ENCODE peak calls at places on chromosomes 6 and 20, in eight cellular contexts. A, I, U, L, X, O, Y and H are unnamed samples.

GRCh38 chr6:31572041-31572911 is at the start of gene LTA:
- DNase-seq in A (no peak), I (no peak), U (no peak), L (no peak), X (peak), O (no peak), Y (no peak), H (no peak)

GRCh38 chr6:108737594-108738546 is 110.4 kb upstream of the ARMC2 start:
- DNase-seq in A (peak), I (peak), U (peak), L (peak), X (no peak), O (no peak), Y (peak), H (no peak)

GRCh38 chr6:38349795-38350194 is 289.9 kb downstream of the BTBD9 start:
- DNase-seq in A (no peak), I (no peak), U (no peak), L (no peak), X (no peak), O (no peak), Y (no peak), H (no peak)

GRCh38 chr6:136466789-136467585 is 83.2 kb downstream of the MAP7 start:
- DNase-seq in A (no peak), I (no peak), U (no peak), L (no peak), X (no peak), O (no peak), Y (no peak), H (no peak)

GRCh38 chr6:44100088-44100550 is 27.1 kb downstream of the MRPL14 start:
- DNase-seq in A (peak), I (no peak), U (peak), L (peak), X (no peak), O (no peak), Y (no peak), H (peak)

GRCh38 chr20:44004306-44004915 is 89.8 kb downstream of the TOX2 start:
- DNase-seq in A (no peak), I (no peak), U (no peak), L (no peak), X (no peak), O (no peak), Y (no peak), H (no peak)

GRCh38 chr20:23084845-23085355 is 1.2 kb downstream of the CD93 start:
- DNase-seq in A (no peak), I (no peak), U (no peak), L (no peak), X (no peak), O (no peak), Y (no peak), H (no peak)

GRCh38 chr20:19783966-19784401 is 25.9 kb downstream of the RIN2 start:
- DNase-seq in A (no peak), I (no peak), U (no peak), L (peak), X (no peak), O (no peak), Y (peak), H (no peak)

GRCh38 chr6:32816746-32817204 is at the start of gene HLA-DOB:
- DNase-seq in A (peak), I (peak), U (no peak), L (peak), X (peak), O (no peak), Y (no peak), H (no peak)

GRCh38 chr20:21464916-21465315 is 48.9 kb downstream of the NKX2-2 start:
- DNase-seq in A (no peak), I (no peak), U (no peak), L (no peak), X (no peak), O (no peak), Y (no peak), H (no peak)

GRCh38 chr6:91088515-91088914 is 501.6 kb upstream of the MAP3K7 start:
- DNase-seq in A (no peak), I (no peak), U (no peak), L (no peak), X (no peak), O (no peak), Y (no peak), H (no peak)

GRCh38 chr20:24357169-24357568 is 112.3 kb upstream of the SYNDIG1 start:
- DNase-seq in A (no peak), I (no peak), U (no peak), L (peak), X (no peak), O (no peak), Y (no peak), H (no peak)

GRCh38 chr20:63400486-63401210 is 39.5 kb upstream of the CHRNA4 start:
- DNase-seq in A (no peak), I (no peak), U (no peak), L (no peak), X (no peak), O (no peak), Y (no peak), H (no peak)

GRCh38 chr20:54063580-54063979 is 6.8 kb downstream of the BCAS1 start:
- DNase-seq in A (no peak), I (no peak), U (no peak), L (no peak), X (no peak), O (no peak), Y (no peak), H (no peak)

GRCh38 chr6:169990095-169991030 is 238.9 kb downstream of the ERMARD start:
- DNase-seq in A (no peak), I (no peak), U (no peak), L (no peak), X (peak), O (no peak), Y (peak), H (no peak)

GRCh38 chr20:62366370-62367135 is 559 bp downstream of the LAMA5 start:
- DNase-seq in A (no peak), I (peak), U (peak), L (peak), X (no peak), O (peak), Y (peak), H (no peak)

GRCh38 chr6:29723666-29724588 is 693 bp downstream of the HLA-F start:
- DNase-seq in A (no peak), I (peak), U (peak), L (no peak), X (peak), O (peak), Y (no peak), H (peak)

GRCh38 chr6:143052282-143052681 is 8.4 kb upstream of the AIG1 start:
- DNase-seq in A (no peak), I (no peak), U (no peak), L (no peak), X (no peak), O (no peak), Y (no peak), H (no peak)

GRCh38 chr20:16760431-16761304 is 12.5 kb downstream of the OTOR start:
- DNase-seq in A (no peak), I (no peak), U (no peak), L (no peak), X (no peak), O (no peak), Y (no peak), H (no peak)

GRCh38 chr6:43450699-43451131 is 4.6 kb downstream of the DLK2 start:
- DNase-seq in A (no peak), I (no peak), U (no peak), L (no peak), X (no peak), O (no peak), Y (no peak), H (no peak)

GRCh38 chr6:89048286-89048923 is 32.1 kb upstream of the PNRC1 start:
- DNase-seq in A (peak), I (no peak), U (no peak), L (no peak), X (no peak), O (no peak), Y (no peak), H (no peak)

GRCh38 chr6:135534773-135535380 is 37.3 kb upstream of the AHI1 start:
- DNase-seq in A (no peak), I (no peak), U (no peak), L (no peak), X (no peak), O (no peak), Y (no peak), H (no peak)

GRCh38 chr6:11604836-11605506 is 67.4 kb downstream of the TMEM170B start:
- DNase-seq in A (no peak), I (no peak), U (no peak), L (no peak), X (no peak), O (no peak), Y (no peak), H (no peak)

GRCh38 chr6:149440735-149441662 is 40.9 kb downstream of the SUMO4 start:
- DNase-seq in A (no peak), I (no peak), U (no peak), L (no peak), X (no peak), O (peak), Y (no peak), H (no peak)

GRCh38 chr6:125957845-125958244 is 1.3 kb downstream of the HINT3 start:
- DNase-seq in A (peak), I (peak), U (peak), L (peak), X (peak), O (no peak), Y (no peak), H (no peak)

GRCh38 chr20:45427236-45428149 is 11.6 kb downstream of the PIGT start:
- DNase-seq in A (no peak), I (no peak), U (peak), L (no peak), X (no peak), O (no peak), Y (no peak), H (no peak)

GRCh38 chr20:36092424-36093024 is 62.0 kb upstream of the EPB41L1 start:
- DNase-seq in A (no peak), I (no peak), U (peak), L (peak), X (peak), O (peak), Y (no peak), H (peak)

GRCh38 chr20:4544765-4545164 is 176.9 kb upstream of the PRND start:
- DNase-seq in A (no peak), I (no peak), U (no peak), L (no peak), X (no peak), O (no peak), Y (no peak), H (no peak)

GRCh38 chr6:169292340-169293124 is 38.9 kb upstream of the THBS2 start:
- DNase-seq in A (peak), I (peak), U (no peak), L (peak), X (no peak), O (no peak), Y (peak), H (no peak)

GRCh38 chr6:6612308-6612707 is 23.8 kb downstream of the LY86 start:
- DNase-seq in A (no peak), I (no peak), U (no peak), L (no peak), X (no peak), O (no peak), Y (no peak), H (no peak)

GRCh38 chr6:169646906-169647567 is 54.8 kb downstream of the WDR27 start:
- DNase-seq in A (no peak), I (no peak), U (no peak), L (no peak), X (no peak), O (no peak), Y (peak), H (no peak)

GRCh38 chr6:100472674-100473073 is 8.0 kb upstream of the SIM1 start:
- DNase-seq in A (no peak), I (no peak), U (no peak), L (peak), X (no peak), O (no peak), Y (no peak), H (no peak)

GRCh38 chr6:134446228-134446848 is 128.4 kb upstream of the SGK1 start:
- DNase-seq in A (peak), I (no peak), U (no peak), L (no peak), X (no peak), O (no peak), Y (no peak), H (no peak)

GRCh38 chr6:156925718-156926607 is 148.8 kb downstream of the ARID1B start:
- DNase-seq in A (no peak), I (no peak), U (no peak), L (no peak), X (no peak), O (no peak), Y (no peak), H (no peak)

GRCh38 chr6:28377879-28378278 is 21.7 kb downstream of the ZSCAN12 start:
- DNase-seq in A (no peak), I (no peak), U (no peak), L (no peak), X (no peak), O (no peak), Y (no peak), H (no peak)

GRCh38 chr20:9617940-9618339 is 103.5 kb downstream of the LAMP5 start:
- DNase-seq in A (peak), I (peak), U (no peak), L (peak), X (no peak), O (peak), Y (no peak), H (peak)
- TF ChIP-seq CTCF in A (peak), I (peak), U (peak), L (peak), X (peak), O (peak), Y (no peak), H (no peak)

GRCh38 chr20:41248371-41249024 is 69.0 kb downstream of the ZHX3 start:
- DNase-seq in A (no peak), I (peak), U (no peak), L (no peak), X (no peak), O (no peak), Y (no peak), H (no peak)

GRCh38 chr20:41242807-41243206 is 74.7 kb downstream of the ZHX3 start:
- DNase-seq in A (no peak), I (no peak), U (no peak), L (no peak), X (no peak), O (no peak), Y (no peak), H (no peak)

GRCh38 chr20:41242352-41242751 is 75.2 kb downstream of the ZHX3 start:
- DNase-seq in A (no peak), I (no peak), U (no peak), L (no peak), X (no peak), O (no peak), Y (no peak), H (no peak)

GRCh38 chr20:41247523-41248370 is 69.8 kb downstream of the ZHX3 start:
- DNase-seq in A (no peak), I (no peak), U (no peak), L (no peak), X (no peak), O (no peak), Y (no peak), H (no peak)

GRCh38 chr20:41245086-41245707 is 72.3 kb downstream of the ZHX3 start:
- DNase-seq in A (no peak), I (no peak), U (no peak), L (no peak), X (no peak), O (no peak), Y (peak), H (no peak)
- TF ChIP-seq CTCF in A (no peak), I (no peak), U (no peak), L (no peak), X (no peak), O (no peak), Y (peak), H (no peak)

GRCh38 chr6:161829186-161829794 is 555.4 kb upstream of the AGPAT4 start:
- DNase-seq in A (no peak), I (no peak), U (no peak), L (no peak), X (no peak), O (no peak), Y (no peak), H (no peak)
- TF ChIP-seq CTCF in A (no peak), I (no peak), U (no peak), L (no peak), X (no peak), O (no peak), Y (no peak), H (no peak)

DNA sequence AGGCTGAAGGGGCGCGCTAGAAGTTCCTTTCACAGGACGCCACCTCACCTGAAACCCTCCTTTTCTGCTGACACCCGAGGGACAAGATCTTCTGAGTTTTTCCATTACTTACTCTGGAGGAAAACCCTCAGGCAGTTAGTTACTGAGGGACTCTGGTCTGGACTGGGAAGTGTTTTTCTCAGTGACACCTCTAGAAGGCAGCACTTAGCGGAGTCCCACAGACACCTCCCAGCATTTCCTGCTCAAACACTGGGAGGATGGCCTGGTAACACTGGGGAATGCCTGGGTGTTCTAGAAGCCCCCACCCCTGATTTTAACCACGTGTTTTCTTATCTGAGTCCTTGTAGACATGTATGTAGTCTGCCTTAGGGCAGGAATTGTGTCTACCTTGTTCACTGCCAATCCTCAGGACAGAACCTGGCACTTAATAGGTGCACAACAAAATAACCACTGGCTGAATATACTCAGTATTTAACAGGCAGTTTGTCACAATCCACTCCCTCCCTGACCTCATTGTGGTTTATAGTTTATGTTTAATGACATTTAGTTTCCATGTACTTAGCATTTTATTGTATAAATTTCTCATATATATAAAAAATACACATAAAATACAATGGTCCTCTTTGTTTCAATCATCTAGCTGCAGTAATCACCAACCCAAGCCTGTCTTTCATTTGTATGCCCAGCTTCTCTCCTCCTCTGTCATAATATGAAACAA is 4.8 kb downstream of the GSTA3 start:
- DNase-seq in A (peak), I (no peak), U (peak), L (peak), X (no peak), O (no peak), Y (no peak), H (no peak)
- TF ChIP-seq CTCF in A (peak), I (no peak), U (peak), L (peak), X (peak), O (no peak), Y (no peak), H (no peak)

GRCh38 chr6:92122746-92123145 is 1296.6 kb downstream of the EPHA7 start:
- DNase-seq in A (peak), I (no peak), U (no peak), L (no peak), X (no peak), O (no peak), Y (no peak), H (no peak)
- TF ChIP-seq CTCF in A (peak), I (no peak), U (no peak), L (peak), X (peak), O (peak), Y (no peak), H (peak)

GRCh38 chr20:60334936-60335335 is 376.7 kb downstream of the CDH26 start:
- DNase-seq in A (no peak), I (no peak), U (no peak), L (no peak), X (no peak), O (no peak), Y (no peak), H (no peak)

GRCh38 chr20:60341062-60341461 is 382.8 kb downstream of the CDH26 start:
- DNase-seq in A (no peak), I (no peak), U (no peak), L (no peak), X (no peak), O (no peak), Y (no peak), H (no peak)

GRCh38 chr20:60338556-60338955 is 380.3 kb downstream of the CDH26 start:
- DNase-seq in A (no peak), I (no peak), U (no peak), L (no peak), X (no peak), O (no peak), Y (no peak), H (no peak)

GRCh38 chr20:60345106-60345505 is 386.9 kb downstream of the CDH26 start:
- DNase-seq in A (no peak), I (no peak), U (no peak), L (no peak), X (no peak), O (no peak), Y (no peak), H (no peak)

GRCh38 chr20:60340232-60340631 is 382.0 kb downstream of the CDH26 start:
- DNase-seq in A (no peak), I (no peak), U (no peak), L (peak), X (no peak), O (no peak), Y (no peak), H (no peak)
- TF ChIP-seq CTCF in A (no peak), I (no peak), U (no peak), L (no peak), X (no peak), O (no peak), Y (no peak), H (no peak)

DNA sequence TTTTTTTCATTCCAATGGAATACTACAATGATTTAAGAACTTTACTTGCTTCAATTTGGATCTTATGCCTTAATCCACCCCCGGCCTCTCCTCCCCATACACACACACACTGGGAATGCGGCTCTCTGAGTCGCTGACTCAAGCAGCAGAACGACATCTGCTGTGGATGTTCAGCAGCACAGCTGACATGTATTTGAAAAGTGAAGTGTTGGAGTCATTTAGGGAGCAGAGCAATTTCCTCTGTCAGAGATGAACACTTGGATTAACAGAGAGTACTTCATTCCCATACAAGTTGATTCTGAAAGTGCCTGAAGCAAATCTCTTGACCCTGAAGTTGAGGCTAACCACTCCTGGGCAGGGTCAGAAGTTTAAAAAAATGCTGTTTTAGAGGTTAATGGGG is 27.9 kb upstream of the LAMA4 start:
- DNase-seq in A (peak), I (peak), U (no peak), L (peak), X (no peak), O (peak), Y (peak), H (no peak)
- TF ChIP-seq CTCF in A (peak), I (no peak), U (no peak), L (no peak), X (no peak), O (no peak), Y (peak), H (no peak)

GRCh38 chr6:45724511-45724910 is 291.1 kb downstream of the CLIC5 start:
- DNase-seq in A (peak), I (peak), U (no peak), L (no peak), X (no peak), O (no peak), Y (no peak), H (no peak)

GRCh38 chr6:45722876-45723275 is 292.8 kb downstream of the CLIC5 start:
- DNase-seq in A (no peak), I (peak), U (no peak), L (no peak), X (no peak), O (no peak), Y (no peak), H (no peak)

GRCh38 chr6:45718901-45719300 is 296.8 kb downstream of the CLIC5 start:
- DNase-seq in A (no peak), I (no peak), U (no peak), L (no peak), X (no peak), O (no peak), Y (no peak), H (no peak)

GRCh38 chr6:45724027-45724426 is 291.6 kb downstream of the CLIC5 start:
- DNase-seq in A (no peak), I (no peak), U (no peak), L (no peak), X (no peak), O (no peak), Y (no peak), H (no peak)

GRCh38 chr6:45721665-45722064 is 294.0 kb downstream of the CLIC5 start:
- DNase-seq in A (no peak), I (no peak), U (no peak), L (no peak), X (no peak), O (no peak), Y (no peak), H (no peak)
- TF ChIP-seq CTCF in A (peak), I (no peak), U (peak), L (no peak), X (no peak), O (no peak), Y (no peak), H (no peak)